ENCODE peak calls at places on chromosomes 7 and 10, in five cellular contexts. One of them, this sample, is unnamed.

GRCh38 chr7:111558948-111559347 is 3.3 kb downstream of the IMMP2L start:
- DNase-seq in Karpas-422: no peak
- DNase-seq in thoracic aorta: no peak
- DNase-seq in mammary epithelial cell: no peak
- DNase-seq in heart right ventricle: no peak
- DNase-seq in this sample: no peak

GRCh38 chr10:129946868-129947267 is 17.2 kb downstream of the EBF3 start:
- DNase-seq in heart right ventricle: no peak
- DNase-seq in Karpas-422: no peak
- DNase-seq in mammary epithelial cell: no peak
- DNase-seq in thoracic aorta: no peak
- DNase-seq in this sample: no peak

GRCh38 chr7:23462846-23463245 is 7.4 kb downstream of the IGF2BP3 start:
- DNase-seq in Karpas-422: no peak
- DNase-seq in thoracic aorta: no peak
- DNase-seq in heart right ventricle: no peak
- DNase-seq in mammary epithelial cell: no peak
- DNase-seq in this sample: peak

GRCh38 chr10:5942471-5942870 is 34.9 kb downstream of the IL15RA start:
- DNase-seq in heart right ventricle: peak
- DNase-seq in mammary epithelial cell: no peak
- DNase-seq in thoracic aorta: no peak
- DNase-seq in Karpas-422: no peak
- DNase-seq in this sample: no peak

GRCh38 chr7:153401795-153402720 is 642.5 kb downstream of the ACTR3B start:
- DNase-seq in thoracic aorta: no peak
- DNase-seq in mammary epithelial cell: no peak
- DNase-seq in Karpas-422: no peak
- DNase-seq in heart right ventricle: no peak
- DNase-seq in this sample: no peak

GRCh38 chr10:14606633-14607032 is 168.1 kb downstream of the FAM107B start:
- DNase-seq in mammary epithelial cell: no peak
- DNase-seq in Karpas-422: no peak
- DNase-seq in thoracic aorta: no peak
- DNase-seq in heart right ventricle: no peak
- DNase-seq in this sample: no peak

GRCh38 chr10:29634764-29635625 is at the start of gene SVIL:
- DNase-seq in mammary epithelial cell: peak
- DNase-seq in thoracic aorta: no peak
- DNase-seq in heart right ventricle: peak
- DNase-seq in Karpas-422: no peak
- DNase-seq in this sample: peak

GRCh38 chr7:73478549-73478948 is 43.5 kb downstream of the BAZ1B start:
- DNase-seq in Karpas-422: no peak
- DNase-seq in mammary epithelial cell: no peak
- DNase-seq in heart right ventricle: no peak
- DNase-seq in thoracic aorta: no peak
- DNase-seq in this sample: no peak

GRCh38 chr10:117168135-117168674 is 29.1 kb upstream of the KCNK18 start:
- DNase-seq in mammary epithelial cell: peak
- DNase-seq in thoracic aorta: no peak
- DNase-seq in Karpas-422: peak
- DNase-seq in heart right ventricle: peak
- DNase-seq in this sample: peak

GRCh38 chr7:77354484-77354883 is 61.7 kb downstream of the GSAP start:
- DNase-seq in mammary epithelial cell: no peak
- DNase-seq in Karpas-422: no peak
- DNase-seq in thoracic aorta: no peak
- DNase-seq in heart right ventricle: no peak
- DNase-seq in this sample: no peak

GRCh38 chr10:28503114-28503513 is 29.8 kb upstream of the WAC start:
- DNase-seq in mammary epithelial cell: peak
- DNase-seq in heart right ventricle: peak
- DNase-seq in Karpas-422: no peak
- DNase-seq in thoracic aorta: no peak
- DNase-seq in this sample: no peak

GRCh38 chr10:58560068-58560467 is 47.4 kb downstream of the BICC1 start:
- DNase-seq in mammary epithelial cell: no peak
- DNase-seq in heart right ventricle: no peak
- DNase-seq in thoracic aorta: no peak
- DNase-seq in Karpas-422: no peak
- DNase-seq in this sample: no peak

GRCh38 chr7:90320801-90321494 is at the start of gene FAM237B:
- DNase-seq in heart right ventricle: no peak
- DNase-seq in mammary epithelial cell: peak
- DNase-seq in Karpas-422: no peak
- DNase-seq in thoracic aorta: no peak
- DNase-seq in this sample: peak

GRCh38 chr10:124705021-124705740 is 39.0 kb downstream of the FAM53B start:
- DNase-seq in Karpas-422: no peak
- DNase-seq in heart right ventricle: no peak
- DNase-seq in thoracic aorta: no peak
- DNase-seq in mammary epithelial cell: no peak
- DNase-seq in this sample: no peak

GRCh38 chr10:58813573-58813972 is 300.9 kb downstream of the BICC1 start:
- DNase-seq in thoracic aorta: no peak
- DNase-seq in mammary epithelial cell: no peak
- DNase-seq in Karpas-422: no peak
- DNase-seq in heart right ventricle: no peak
- DNase-seq in this sample: no peak

GRCh38 chr10:118139321-118139720 is 92.6 kb upstream of the RAB11FIP2 start:
- DNase-seq in heart right ventricle: no peak
- DNase-seq in thoracic aorta: no peak
- DNase-seq in Karpas-422: no peak
- DNase-seq in mammary epithelial cell: peak
- DNase-seq in this sample: no peak

GRCh38 chr10:11245510-11245909 is 227.8 kb downstream of the CELF2 start:
- DNase-seq in heart right ventricle: no peak
- DNase-seq in thoracic aorta: no peak
- DNase-seq in mammary epithelial cell: no peak
- DNase-seq in Karpas-422: peak
- DNase-seq in this sample: no peak

GRCh38 chr7:67484244-67484751 is 487.7 kb downstream of the TYW1 start:
- DNase-seq in thoracic aorta: no peak
- DNase-seq in mammary epithelial cell: peak
- DNase-seq in Karpas-422: peak
- DNase-seq in heart right ventricle: peak
- DNase-seq in this sample: peak

GRCh38 chr10:97333601-97334369 is 744 bp downstream of the FRAT2 start:
- DNase-seq in thoracic aorta: no peak
- DNase-seq in Karpas-422: peak
- DNase-seq in mammary epithelial cell: peak
- DNase-seq in heart right ventricle: peak
- DNase-seq in this sample: peak

GRCh38 chr10:97335995-97336394 is 1.5 kb upstream of the FRAT2 start:
- DNase-seq in thoracic aorta: no peak
- DNase-seq in Karpas-422: no peak
- DNase-seq in heart right ventricle: no peak
- DNase-seq in mammary epithelial cell: no peak
- DNase-seq in this sample: no peak

GRCh38 chr10:97336446-97336845 is 1.9 kb upstream of the FRAT2 start:
- DNase-seq in Karpas-422: peak
- DNase-seq in heart right ventricle: no peak
- DNase-seq in thoracic aorta: no peak
- DNase-seq in mammary epithelial cell: no peak
- DNase-seq in this sample: no peak

GRCh38 chr10:97334370-97335175 is at the start of gene FRAT2:
- DNase-seq in mammary epithelial cell: peak
- DNase-seq in heart right ventricle: peak
- DNase-seq in Karpas-422: peak
- DNase-seq in thoracic aorta: peak
- DNase-seq in this sample: peak

GRCh38 chr10:97335188-97335619 is 675 bp upstream of the FRAT2 start:
- DNase-seq in Karpas-422: no peak
- DNase-seq in mammary epithelial cell: no peak
- DNase-seq in thoracic aorta: no peak
- DNase-seq in heart right ventricle: no peak
- DNase-seq in this sample: no peak
- H3K4me3 ChIP-seq in Karpas-422: peak
- H3K4me3 ChIP-seq in mammary epithelial cell: peak
- H3K4me3 ChIP-seq in thoracic aorta: peak
- H3K4me3 ChIP-seq in heart right ventricle: peak
- H3K4me3 ChIP-seq in this sample: peak

GRCh38 chr7:15016315-15016667 is 113.7 kb upstream of the DGKB start:
- DNase-seq in heart right ventricle: no peak
- DNase-seq in thoracic aorta: no peak
- DNase-seq in mammary epithelial cell: no peak
- DNase-seq in Karpas-422: no peak
- DNase-seq in this sample: no peak

GRCh38 chr7:15018981-15019380 is 116.4 kb upstream of the DGKB start:
- DNase-seq in Karpas-422: no peak
- DNase-seq in thoracic aorta: no peak
- DNase-seq in heart right ventricle: no peak
- DNase-seq in mammary epithelial cell: no peak
- DNase-seq in this sample: no peak

GRCh38 chr7:15012135-15012534 is 109.6 kb upstream of the DGKB start:
- DNase-seq in mammary epithelial cell: no peak
- DNase-seq in thoracic aorta: no peak
- DNase-seq in Karpas-422: no peak
- DNase-seq in heart right ventricle: no peak
- DNase-seq in this sample: no peak

GRCh38 chr7:15016726-15017125 is 114.2 kb upstream of the DGKB start:
- DNase-seq in Karpas-422: no peak
- DNase-seq in thoracic aorta: no peak
- DNase-seq in heart right ventricle: no peak
- DNase-seq in mammary epithelial cell: peak
- DNase-seq in this sample: no peak

DNA sequence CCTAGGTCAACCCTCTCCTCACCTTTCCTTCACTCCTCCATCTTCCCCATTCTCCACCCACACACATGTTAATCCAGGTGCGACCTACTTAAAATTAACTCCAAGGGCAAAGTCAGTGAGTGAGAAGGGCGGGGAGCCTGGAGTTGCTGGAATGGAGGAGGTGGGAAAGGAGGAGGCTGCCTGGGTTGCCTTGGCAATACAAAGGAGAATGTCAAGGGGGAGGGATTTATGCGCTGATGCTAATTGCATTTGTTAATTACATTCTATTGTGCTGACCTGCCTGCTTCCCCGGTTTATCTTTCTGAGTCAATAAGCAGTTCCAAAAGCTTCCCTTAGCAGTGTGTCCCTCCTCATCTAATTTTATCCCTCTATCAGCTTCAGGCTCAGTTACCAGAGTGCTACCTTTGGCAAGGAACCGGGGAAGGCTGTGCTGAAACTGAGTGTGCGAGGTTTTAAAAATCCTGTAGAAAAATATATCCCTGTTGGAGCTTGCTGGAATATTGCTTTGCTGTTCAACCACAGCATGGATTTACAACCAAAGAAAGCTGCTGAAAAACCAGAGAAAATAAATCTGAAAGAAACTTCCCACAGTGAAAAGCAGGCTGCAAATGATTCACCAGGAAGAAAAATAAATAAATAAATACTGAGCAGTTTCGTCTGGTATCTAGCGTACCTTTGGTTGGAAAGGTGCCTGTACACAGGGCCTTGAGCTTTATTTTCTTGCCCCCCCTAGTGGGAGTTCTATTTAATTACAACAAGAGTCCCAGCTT is 113.2 kb upstream of the DGKB start:
- DNase-seq in thoracic aorta: no peak
- DNase-seq in heart right ventricle: peak
- DNase-seq in Karpas-422: peak
- DNase-seq in mammary epithelial cell: peak
- DNase-seq in this sample: peak
- H3K4me3 ChIP-seq in thoracic aorta: peak
- H3K4me3 ChIP-seq in heart right ventricle: no peak
- H3K4me3 ChIP-seq in Karpas-422: no peak
- H3K4me3 ChIP-seq in mammary epithelial cell: no peak
- H3K4me3 ChIP-seq in this sample: peak

GRCh38 chr7:27154369-27154768 is 2.0 kb upstream of the HOXA3 start:
- DNase-seq in mammary epithelial cell: no peak
- DNase-seq in Karpas-422: no peak
- DNase-seq in heart right ventricle: no peak
- DNase-seq in thoracic aorta: no peak
- DNase-seq in this sample: no peak

GRCh38 chr7:27156901-27157716 is 634 bp upstream of the HOXA7 start:
- DNase-seq in Karpas-422: peak
- DNase-seq in heart right ventricle: no peak
- DNase-seq in thoracic aorta: no peak
- DNase-seq in mammary epithelial cell: no peak
- DNase-seq in this sample: no peak

GRCh38 chr7:27156508-27156898 is at the start of gene HOXA7:
- DNase-seq in mammary epithelial cell: peak
- DNase-seq in Karpas-422: peak
- DNase-seq in thoracic aorta: no peak
- DNase-seq in heart right ventricle: no peak
- DNase-seq in this sample: no peak

GRCh38 chr7:27154901-27155815 is 1.3 kb downstream of the HOXA7 start:
- DNase-seq in heart right ventricle: no peak
- DNase-seq in Karpas-422: peak
- DNase-seq in mammary epithelial cell: peak
- DNase-seq in thoracic aorta: no peak
- DNase-seq in this sample: no peak

DNA sequence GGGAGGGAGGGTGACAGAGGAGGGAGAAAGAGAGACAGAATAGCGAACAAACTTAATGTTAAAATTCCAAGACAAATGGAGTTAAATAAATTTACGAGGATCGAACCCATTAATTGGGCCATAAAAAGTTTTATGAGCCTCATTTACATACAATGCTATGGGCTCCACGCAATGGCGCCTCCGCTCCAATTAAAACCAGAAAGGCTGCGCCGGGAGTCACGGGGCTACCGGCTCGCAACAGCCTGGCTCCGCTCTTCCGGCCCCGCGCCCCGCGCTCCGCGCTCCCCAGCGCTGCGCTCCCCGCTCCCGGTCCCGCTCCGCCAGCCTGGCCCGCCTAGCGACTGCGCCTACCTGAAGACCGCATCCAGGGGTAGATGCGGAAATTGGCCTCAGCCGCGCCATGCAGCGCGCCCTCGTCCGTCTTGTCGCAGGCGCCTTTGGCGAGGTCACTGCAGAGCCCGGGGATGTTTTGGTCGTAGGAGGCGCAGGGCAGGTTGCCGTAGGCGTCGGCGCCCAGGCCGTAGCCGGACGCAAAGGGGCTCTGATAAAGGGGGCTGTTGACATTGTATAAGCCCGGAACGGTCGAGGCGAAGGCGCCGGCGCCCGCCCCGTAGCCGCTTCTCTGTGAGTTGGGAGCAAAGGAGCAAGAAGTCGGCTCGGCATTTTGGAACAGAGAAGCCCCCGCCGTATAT is 513 bp downstream of the HOXA7 start:
- DNase-seq in Karpas-422: peak
- DNase-seq in thoracic aorta: no peak
- DNase-seq in mammary epithelial cell: peak
- DNase-seq in heart right ventricle: no peak
- DNase-seq in this sample: no peak
- H3K4me3 ChIP-seq in Karpas-422: peak
- H3K4me3 ChIP-seq in thoracic aorta: peak
- H3K4me3 ChIP-seq in mammary epithelial cell: peak
- H3K4me3 ChIP-seq in heart right ventricle: no peak
- H3K4me3 ChIP-seq in this sample: no peak

DNA sequence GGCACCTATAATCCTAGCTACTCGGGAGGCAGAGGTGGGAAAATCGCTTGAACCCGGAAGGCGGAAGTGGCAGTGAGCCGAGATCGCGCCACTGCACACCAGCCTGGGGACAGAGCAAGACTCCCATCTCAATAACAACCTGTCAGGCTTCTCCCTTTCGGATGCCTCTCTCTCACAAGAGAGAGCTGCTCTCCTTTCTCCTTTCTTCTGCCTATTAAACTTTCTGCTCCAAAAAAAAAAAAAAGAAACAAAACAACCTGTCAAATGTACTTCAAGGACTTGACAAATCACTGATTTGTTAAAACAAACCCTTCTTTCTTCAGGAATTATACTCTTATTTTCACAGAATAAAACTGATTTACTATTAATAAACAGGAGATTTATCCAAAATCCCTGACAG is 3.6 kb downstream of the PSAP start:
- DNase-seq in Karpas-422: no peak
- DNase-seq in heart right ventricle: no peak
- DNase-seq in mammary epithelial cell: no peak
- DNase-seq in thoracic aorta: no peak
- DNase-seq in this sample: no peak
- H3K4me3 ChIP-seq in Karpas-422: no peak
- H3K4me3 ChIP-seq in heart right ventricle: no peak
- H3K4me3 ChIP-seq in mammary epithelial cell: no peak
- H3K4me3 ChIP-seq in thoracic aorta: no peak
- H3K4me3 ChIP-seq in this sample: no peak

This sample was measured in fibroblast of pulmonary artery.